ENCODE peak calls at places on chromosomes 7 and 10, in seven cellular contexts. T is type B pancreatic cell; I is sigmoid colon; R is A549; M is CD8-positive, alpha-beta T cell; F is mesothelial cell of epicardium; H is GM20000. N is an unnamed sample.

GRCh38 chr7:13981070-13981469 is 8.4 kb downstream of the ETV1 start:
- DNase-seq in T (no peak), I (peak), R (peak), M (no peak), F (no peak), H (no peak), N (no peak)

GRCh38 chr7:5528071-5528814 is 104.6 kb upstream of the TNRC18 start:
- DNase-seq in T (no peak), I (peak), R (peak), M (no peak), F (no peak), H (no peak), N (no peak)

GRCh38 chr7:66507764-66508296 is 120.9 kb upstream of the KCTD7 start:
- DNase-seq in T (no peak), I (peak), R (no peak), M (no peak), F (no peak), H (no peak), N (no peak)

GRCh38 chr10:108783897-108784296 is 1139.4 kb downstream of the XPNPEP1 start:
- DNase-seq in T (no peak), I (no peak), R (peak), M (no peak), F (no peak), H (peak), N (peak)

GRCh38 chr7:139842414-139843210 is 13.5 kb downstream of the TBXAS1 start:
- DNase-seq in T (no peak), I (no peak), R (no peak), M (no peak), F (no peak), H (peak), N (peak)

GRCh38 chr7:26093023-26093422 is 59.0 kb upstream of the NFE2L3 start:
- DNase-seq in T (no peak), I (no peak), R (no peak), M (no peak), F (no peak), H (no peak), N (no peak)

GRCh38 chr10:21449288-21449966 is 76.1 kb downstream of the SKIDA1 start:
- DNase-seq in T (no peak), I (no peak), R (no peak), M (no peak), F (no peak), H (no peak), N (peak)

GRCh38 chr10:106615081-106615480 is 549.4 kb downstream of the SORCS1 start:
- DNase-seq in T (no peak), I (no peak), R (no peak), M (no peak), F (no peak), H (no peak), N (no peak)

GRCh38 chr7:113159746-113160339 is 41.5 kb upstream of the SMIM30 start:
- DNase-seq in T (no peak), I (no peak), R (peak), M (no peak), F (no peak), H (peak), N (no peak)

GRCh38 chr7:8205572-8205971 is 56.4 kb downstream of the ICA1 start:
- DNase-seq in T (no peak), I (no peak), R (no peak), M (no peak), F (no peak), H (no peak), N (no peak)

GRCh38 chr7:78315119-78315518 is 516.5 kb downstream of the PHTF2 start:
- DNase-seq in T (no peak), I (no peak), R (no peak), M (no peak), F (no peak), H (no peak), N (no peak)

GRCh38 chr7:138837627-138838026 is 39.6 kb upstream of the ATP6V0A4 start:
- DNase-seq in T (no peak), I (no peak), R (no peak), M (no peak), F (no peak), H (no peak), N (no peak)

GRCh38 chr7:30173058-30173897 is 38.5 kb downstream of the MTURN start:
- DNase-seq in T (no peak), I (peak), R (peak), M (no peak), F (no peak), H (no peak), N (no peak)

GRCh38 chr10:58647770-58648169 is 135.1 kb downstream of the BICC1 start:
- DNase-seq in T (no peak), I (no peak), R (no peak), M (no peak), F (no peak), H (no peak), N (no peak)

GRCh38 chr7:26476271-26476670 is 184.6 kb downstream of the SNX10 start:
- DNase-seq in T (no peak), I (no peak), R (no peak), M (no peak), F (no peak), H (no peak), N (no peak)

GRCh38 chr10:58322072-58322834 is 12.6 kb upstream of the UBE2D1 start:
- DNase-seq in T (no peak), I (no peak), R (peak), M (no peak), F (no peak), H (no peak), N (no peak)

GRCh38 chr7:8931906-8932646 is 498.7 kb downstream of the NXPH1 start:
- DNase-seq in T (no peak), I (no peak), R (peak), M (no peak), F (no peak), H (no peak), N (no peak)

GRCh38 chr7:114175140-114175539 is 239.5 kb upstream of the FOXP2 start:
- DNase-seq in T (no peak), I (no peak), R (no peak), M (no peak), F (no peak), H (no peak), N (no peak)

GRCh38 chr7:7122033-7122478 is 60.3 kb upstream of the C1GALT1 start:
- DNase-seq in T (no peak), I (no peak), R (no peak), M (no peak), F (no peak), H (no peak), N (no peak)

GRCh38 chr7:117793496-117793895 is 79.7 kb downstream of the CTTNBP2 start:
- DNase-seq in T (no peak), I (no peak), R (no peak), M (no peak), F (no peak), H (no peak), N (no peak)

GRCh38 chr7:13628231-13629001 is 361.1 kb downstream of the ETV1 start:
- DNase-seq in T (no peak), I (no peak), R (no peak), M (no peak), F (no peak), H (no peak), N (no peak)

GRCh38 chr7:121393005-121393366 is 3.1 kb downstream of the FAM3C start:
- DNase-seq in T (no peak), I (no peak), R (no peak), M (no peak), F (no peak), H (no peak), N (no peak)

GRCh38 chr7:74271742-74272141 is 17.5 kb upstream of the CLIP2 start:
- DNase-seq in T (no peak), I (no peak), R (no peak), M (no peak), F (no peak), H (no peak), N (no peak)

GRCh38 chr10:93916257-93917063 is 22.7 kb downstream of the SLC35G1 start:
- DNase-seq in T (no peak), I (no peak), R (peak), M (no peak), F (no peak), H (peak), N (no peak)

GRCh38 chr10:98033515-98033914 is 3.1 kb upstream of the CRTAC1 start:
- DNase-seq in T (no peak), I (no peak), R (no peak), M (no peak), F (no peak), H (no peak), N (no peak)

GRCh38 chr10:10110817-10111490 is 906.7 kb upstream of the CELF2 start:
- DNase-seq in T (no peak), I (no peak), R (no peak), M (no peak), F (no peak), H (no peak), N (no peak)

GRCh38 chr10:29820890-29821398 is 186.2 kb upstream of the SVIL start:
- DNase-seq in T (no peak), I (peak), R (no peak), M (no peak), F (no peak), H (no peak), N (no peak)
- TF ChIP-seq CTCF in T (no peak), I (no peak), R (no peak), M (no peak), F (no peak), H (no peak), N (no peak)

GRCh38 chr10:101656915-101657314 is 38.1 kb downstream of the FBXW4 start:
- DNase-seq in T (no peak), I (no peak), R (no peak), M (no peak), F (no peak), H (no peak), N (no peak)

GRCh38 chr10:101653536-101653935 is 41.4 kb downstream of the FBXW4 start:
- DNase-seq in T (no peak), I (no peak), R (no peak), M (no peak), F (no peak), H (no peak), N (no peak)

GRCh38 chr10:101658910-101659309 is 36.1 kb downstream of the FBXW4 start:
- DNase-seq in T (no peak), I (no peak), R (no peak), M (no peak), F (no peak), H (no peak), N (no peak)

GRCh38 chr10:101660268-101660667 is 34.7 kb downstream of the FBXW4 start:
- DNase-seq in T (no peak), I (no peak), R (no peak), M (no peak), F (no peak), H (no peak), N (no peak)

DNA sequence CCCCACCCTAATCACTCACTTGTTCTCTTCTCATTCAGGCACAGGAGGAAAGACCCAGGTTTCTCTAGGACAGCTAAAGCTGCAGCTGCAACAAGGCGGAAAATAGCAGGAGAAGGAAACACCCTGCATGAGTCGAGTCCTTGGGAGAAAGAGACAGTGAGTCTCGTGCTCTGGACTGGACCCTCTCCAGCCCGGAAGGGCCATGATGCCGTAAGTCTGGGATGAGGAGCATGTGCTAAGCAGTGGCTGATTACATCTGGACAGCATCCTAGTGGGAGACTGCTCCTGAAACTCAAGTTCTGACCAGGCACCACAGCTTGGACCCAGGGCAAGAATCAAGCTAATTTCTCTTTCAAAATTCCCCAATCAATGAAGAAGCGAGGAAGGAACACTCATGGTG is 39.4 kb downstream of the FBXW4 start:
- DNase-seq in T (no peak), I (peak), R (no peak), M (no peak), F (no peak), H (no peak), N (no peak)
- TF ChIP-seq CTCF in T (no peak), I (no peak), R (no peak), M (no peak), F (no peak), H (no peak), N (no peak)

DNA sequence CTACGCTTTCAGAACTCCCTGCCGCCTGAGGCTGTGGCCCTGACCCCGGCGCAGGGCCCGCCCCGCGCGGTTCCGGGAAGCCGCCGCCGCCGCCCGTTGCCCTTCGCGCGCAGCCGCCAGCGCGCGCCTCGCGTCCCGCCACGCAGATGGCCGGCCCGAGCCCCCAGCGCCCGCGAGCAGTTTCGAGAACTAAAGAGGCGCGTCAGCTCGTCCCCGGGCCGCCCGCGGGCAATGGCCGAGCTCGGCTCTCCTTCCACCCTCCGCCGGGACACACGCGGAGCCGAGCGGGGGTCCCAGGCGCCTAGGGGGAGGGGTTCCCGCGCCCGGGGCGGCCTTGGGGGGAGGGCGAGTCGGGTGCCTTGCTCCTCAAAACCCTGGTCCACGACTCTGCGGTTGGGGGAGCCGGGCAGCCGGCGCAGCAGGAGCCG is 1.8 kb downstream of the HNRNPF start:
- DNase-seq in T (peak), I (peak), R (peak), M (no peak), F (peak), H (peak), N (no peak)
- TF ChIP-seq CTCF in T (no peak), I (no peak), R (no peak), M (no peak), F (no peak), H (no peak), N (no peak)

GRCh38 chr7:106521541-106521940 is 139.4 kb downstream of the CCDC71L start:
- DNase-seq in T (no peak), I (no peak), R (no peak), M (no peak), F (no peak), H (no peak), N (no peak)

GRCh38 chr7:106518239-106518638 is 142.7 kb downstream of the CCDC71L start:
- DNase-seq in T (no peak), I (no peak), R (no peak), M (no peak), F (no peak), H (no peak), N (no peak)

GRCh38 chr7:106521115-106521514 is 139.8 kb downstream of the CCDC71L start:
- DNase-seq in T (no peak), I (no peak), R (no peak), M (no peak), F (no peak), H (peak), N (no peak)

GRCh38 chr7:106517508-106517907 is 143.4 kb downstream of the CCDC71L start:
- DNase-seq in T (no peak), I (no peak), R (no peak), M (no peak), F (no peak), H (no peak), N (no peak)

GRCh38 chr7:106518986-106519385 is 142.0 kb downstream of the CCDC71L start:
- DNase-seq in T (no peak), I (no peak), R (no peak), M (no peak), F (no peak), H (no peak), N (no peak)
- TF ChIP-seq CTCF in T (no peak), I (no peak), R (no peak), M (no peak), F (no peak), H (no peak), N (no peak)

GRCh38 chr10:75922435-75922834 is 491.0 kb downstream of the LRMDA start:
- DNase-seq in T (no peak), I (no peak), R (peak), M (no peak), F (no peak), H (no peak), N (no peak)
- TF ChIP-seq CTCF in T (peak), I (no peak), R (peak), M (no peak), F (no peak), H (no peak), N (no peak)

GRCh38 chr10:84715911-84716310 is 387.5 kb downstream of the CCSER2 start:
- DNase-seq in T (no peak), I (no peak), R (peak), M (no peak), F (no peak), H (peak), N (peak)
- TF ChIP-seq CTCF in T (peak), I (no peak), R (peak), M (no peak), F (peak), H (peak), N (peak)

GRCh38 chr10:60176900-60177299 is 212.8 kb downstream of the ANK3 start:
- DNase-seq in T (no peak), I (no peak), R (no peak), M (no peak), F (no peak), H (no peak), N (no peak)

GRCh38 chr10:60171436-60172013 is 218.2 kb downstream of the ANK3 start:
- DNase-seq in T (no peak), I (no peak), R (peak), M (no peak), F (no peak), H (no peak), N (no peak)

GRCh38 chr10:60170250-60170649 is 219.4 kb downstream of the ANK3 start:
- DNase-seq in T (no peak), I (no peak), R (peak), M (no peak), F (no peak), H (no peak), N (no peak)

GRCh38 chr10:60172363-60172990 is 217.2 kb downstream of the ANK3 start:
- DNase-seq in T (no peak), I (no peak), R (no peak), M (no peak), F (no peak), H (no peak), N (no peak)

GRCh38 chr10:60175418-60175817 is 214.3 kb downstream of the ANK3 start:
- DNase-seq in T (no peak), I (no peak), R (peak), M (no peak), F (no peak), H (no peak), N (no peak)
- TF ChIP-seq CTCF in T (no peak), I (no peak), R (no peak), M (no peak), F (no peak), H (no peak), N (no peak)